ENCODE peak calls at places on chromosomes 5 and 9, in ten cellular contexts. M, T, U, L, Z, C, Q, V, E and N are unnamed samples.

GRCh38 chr5:33330416-33330815 is 110.3 kb upstream of the TARS1 start:
- DNase-seq in M (no peak), C (peak; percentile 55), V (peak; percentile 89), Z (no peak), E (no peak), T (no peak), Q (no peak), L (no peak), U (no peak), N (peak; percentile 50)

GRCh38 chr5:117812866-117813265 is 1175.5 kb downstream of the DTWD2 start:
- DNase-seq in Q (no peak), T (no peak), M (no peak), L (no peak), U (no peak), V (no peak), C (no peak), Z (no peak), E (no peak), N (no peak)

GRCh38 chr5:133287500-133287899 is 235.7 kb downstream of the HSPA4 start:
- DNase-seq in C (peak; percentile 34), Q (peak; percentile 43), Z (peak; percentile 28), L (peak; percentile 28), V (peak; percentile 52), U (peak; percentile 53), E (peak; percentile 75), T (no peak), M (no peak), N (peak; percentile 18)

GRCh38 chr9:136054146-136054545 is 40.9 kb downstream of the NACC2 start:
- DNase-seq in M (no peak), U (no peak), V (no peak), Q (no peak), C (no peak), Z (no peak), T (no peak), L (no peak), E (no peak), N (no peak)

GRCh38 chr5:72042097-72042496 is 65.2 kb upstream of the MAP1B start:
- DNase-seq in V (no peak), T (no peak), E (no peak), C (no peak), Q (no peak), M (no peak), L (no peak), Z (no peak), U (no peak), N (no peak)

GRCh38 chr5:110612778-110613396 is 113.6 kb downstream of the TMEM232 start:
- DNase-seq in C (no peak), T (no peak), Q (peak; percentile 1), Z (no peak), E (peak; percentile 70), U (peak; percentile 28), V (no peak), M (no peak), L (no peak), N (no peak)

GRCh38 chr5:154115314-154115713 is 75.2 kb upstream of the GALNT10 start:
- DNase-seq in L (no peak), E (no peak), V (no peak), T (no peak), Q (no peak), U (no peak), Z (no peak), C (no peak), M (no peak), N (no peak)

GRCh38 chr9:126985870-126986498 is 71.4 kb downstream of the RALGPS1 start:
- DNase-seq in L (peak; percentile 74), Z (peak; percentile 93), C (peak; percentile 85), U (peak; percentile 97), T (peak; percentile 92), E (no peak), M (peak; percentile 92), Q (no peak), V (peak; percentile 46), N (peak; percentile 81)

GRCh38 chr9:86655147-86655546 is 292.2 kb downstream of the GAS1 start:
- DNase-seq in C (peak; percentile 21), Z (no peak), E (no peak), T (no peak), V (no peak), Q (no peak), U (no peak), M (no peak), L (peak; percentile 51), N (no peak)

GRCh38 chr9:98687911-98688310 is 20.8 kb downstream of the GABBR2 start:
- DNase-seq in T (no peak), U (no peak), C (no peak), Z (no peak), E (no peak), Q (no peak), M (peak; percentile 21), V (no peak), L (peak; percentile 67), N (no peak)

GRCh38 chr9:98688710-98689495 is 19.8 kb downstream of the GABBR2 start:
- DNase-seq in Q (no peak), Z (no peak), M (no peak), E (no peak), U (no peak), T (no peak), C (no peak), V (no peak), L (no peak), N (no peak)

GRCh38 chr9:98692392-98692791 is 16.3 kb downstream of the GABBR2 start:
- DNase-seq in E (no peak), Q (no peak), U (no peak), C (no peak), V (no peak), Z (no peak), M (no peak), T (no peak), L (no peak), N (no peak)

GRCh38 chr9:98691890-98692289 is 16.8 kb downstream of the GABBR2 start:
- DNase-seq in V (no peak), T (no peak), M (no peak), L (no peak), U (no peak), Q (no peak), C (no peak), E (no peak), Z (no peak), N (no peak)

GRCh38 chr9:98690686-98691085 is 18.0 kb downstream of the GABBR2 start:
- DNase-seq in U (no peak), C (no peak), Q (no peak), E (no peak), V (no peak), T (no peak), L (no peak), Z (no peak), M (no peak), N (no peak)
- TF ChIP-seq EZH2 in U (no peak), C (no peak), Q (no peak), E (no peak), V (no peak), T (no peak), L (no peak), Z (no peak), M (no peak), N (no peak)

GRCh38 chr9:93595461-93595860 is 19.1 kb downstream of the PHF2 start:
- DNase-seq in Z (no peak), E (no peak), Q (no peak), T (no peak), M (no peak), U (no peak), V (no peak), C (no peak), L (no peak), N (no peak)

GRCh38 chr9:93595861-93596365 is 19.5 kb downstream of the PHF2 start:
- DNase-seq in E (no peak), L (no peak), Z (no peak), V (no peak), C (no peak), Q (no peak), U (no peak), T (no peak), M (no peak), N (no peak)

GRCh38 chr9:93597142-93597706 is 20.8 kb downstream of the PHF2 start:
- DNase-seq in U (no peak), M (no peak), C (no peak), Z (no peak), L (no peak), Q (no peak), V (no peak), E (no peak), T (no peak), N (no peak)

GRCh38 chr9:93597871-93598646 is 21.7 kb downstream of the PHF2 start:
- DNase-seq in V (no peak), Z (no peak), T (no peak), L (no peak), E (no peak), Q (no peak), C (no peak), U (no peak), M (no peak), N (no peak)

DNA sequence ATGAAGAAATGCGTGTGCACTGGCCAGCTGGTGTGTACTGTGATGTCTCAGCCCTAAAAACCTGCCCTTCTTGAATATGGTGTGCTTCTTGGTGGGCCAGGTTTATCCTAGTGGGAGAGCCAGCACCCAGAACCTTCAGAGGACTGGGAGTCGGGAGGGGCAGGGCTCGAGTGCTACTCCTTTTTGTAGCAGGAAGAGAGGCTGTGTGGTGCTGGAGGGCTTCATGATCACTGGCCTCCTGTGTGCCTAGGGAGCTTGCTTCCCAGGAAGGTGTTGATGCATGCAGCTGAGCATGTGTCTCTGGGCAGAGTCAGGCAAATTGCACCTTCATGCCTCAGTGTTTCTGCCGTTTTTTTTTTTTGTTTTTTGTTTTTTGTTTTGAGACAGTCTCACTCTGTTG is 20.0 kb downstream of the PHF2 start:
- DNase-seq in E (no peak), C (no peak), Q (no peak), V (no peak), M (no peak), Z (no peak), L (no peak), U (no peak), T (no peak), N (no peak)
- H3K27ac ChIP-seq in E (no peak overlapping the region), C (no peak overlapping the region), Q (no peak overlapping the region), V (no peak overlapping the region), M (no peak overlapping the region), Z (no peak overlapping the region), L (no peak overlapping the region), U (no peak overlapping the region), T (no peak overlapping the region), N (no peak overlapping the region)

DNA sequence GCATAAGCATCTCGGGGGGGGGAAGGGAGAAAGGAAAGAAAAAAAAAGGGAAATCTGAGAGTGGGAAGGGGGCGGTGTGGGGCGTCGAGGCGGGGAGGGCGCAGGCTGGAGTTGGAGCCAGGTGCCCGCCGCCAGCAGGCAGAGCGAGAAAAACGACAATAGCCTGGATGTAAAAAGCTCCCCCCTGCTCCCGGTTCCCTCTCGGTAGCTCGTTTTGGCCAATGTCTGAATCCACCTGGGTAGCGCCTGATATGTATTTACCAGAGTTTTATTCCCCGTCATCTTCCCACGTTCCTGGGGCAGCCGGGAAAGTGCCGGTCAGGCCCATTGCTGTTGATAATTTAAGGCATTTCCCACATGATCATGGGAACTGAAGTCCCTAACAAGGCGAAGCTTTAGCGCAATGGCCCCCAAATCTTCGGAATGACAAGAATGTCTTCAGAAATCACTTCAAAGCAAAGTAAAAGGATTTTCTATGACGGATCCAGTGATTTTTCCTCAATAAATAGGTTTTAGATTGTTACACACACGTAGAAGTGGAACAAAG is 3.0 kb upstream of the OTP start:
- DNase-seq in Q (peak; percentile 79), L (no peak), E (peak; percentile 64), M (no peak), C (no peak), U (no peak), T (no peak), Z (no peak), V (no peak), N (no peak)
- TF ChIP-seq EZH2 in Q (no peak), L (no peak), E (peak; percentile 10), M (no peak), C (peak; percentile 56), U (no peak), T (no peak), Z (no peak), V (peak; percentile 40), N (peak; percentile 7)

GRCh38 chr5:81755320-81755719 is 4.4 kb upstream of the SSBP2 start:
- DNase-seq in Q (peak; percentile 91), M (peak; percentile 37), E (peak; percentile 53), U (peak; percentile 88), L (peak; percentile 95), V (peak; percentile 64), C (peak; percentile 94), T (no peak), Z (peak; percentile 47), N (peak; percentile 93)
- H3K27ac ChIP-seq in Q (peak overlapping the region; percentile 77), M (peak overlapping the region; percentile 86), E (no peak overlapping the region), U (peak overlapping the region; percentile 13), L (peak overlapping the region; percentile 79), V (no peak overlapping the region), C (no peak overlapping the region), T (no peak overlapping the region), Z (no peak overlapping the region), N (peak overlapping the region; percentile 55)